ENCODE peak calls at places on chromosomes 12 and 14, in five cellular contexts. C is CD4-positive, alpha-beta T cell; Z is endothelial cell of umbilical vein; M is mammary epithelial cell; U is body of pancreas. L is an unnamed sample.

GRCh38 chr14:81400202-81400678 is at the start of gene STON2:
- DNase-seq in C (no peak), Z (no peak), M (peak), U (peak), L (no peak)

GRCh38 chr12:95208678-95209077 is 8.6 kb downstream of the FGD6 start:
- DNase-seq in C (no peak), Z (no peak), M (no peak), U (no peak), L (no peak)

GRCh38 chr14:85702937-85703336 is 173.0 kb downstream of the FLRT2 start:
- DNase-seq in C (no peak), Z (no peak), M (no peak), U (no peak), L (no peak)

GRCh38 chr12:127296591-127296990 is 970.4 kb upstream of the TMEM132C start:
- DNase-seq in C (no peak), Z (no peak), M (no peak), U (no peak), L (no peak)

GRCh38 chr14:50403433-50403832 is 6.8 kb upstream of the CDKL1 start:
- DNase-seq in C (no peak), Z (peak), M (no peak), U (no peak), L (no peak)

GRCh38 chr12:108921946-108922345 is 42.1 kb downstream of the DAO start:
- DNase-seq in C (no peak), Z (no peak), M (no peak), U (no peak), L (no peak)

GRCh38 chr14:36505193-36505815 is 14.7 kb downstream of the NKX2-1 start:
- DNase-seq in C (no peak), Z (no peak), M (no peak), U (no peak), L (no peak)

GRCh38 chr12:22008196-22008595 is 37.8 kb upstream of the CMAS start:
- DNase-seq in C (no peak), Z (no peak), M (no peak), U (no peak), L (no peak)

GRCh38 chr12:85971800-85972199 is 97.7 kb downstream of the NTS start:
- DNase-seq in C (no peak), Z (peak), M (no peak), U (no peak), L (no peak)

GRCh38 chr14:23665302-23666016 is 29.3 kb downstream of the DHRS2 start:
- DNase-seq in C (no peak), Z (no peak), M (no peak), U (no peak), L (no peak)

GRCh38 chr12:60174914-60175313 is 579.1 kb downstream of the SLC16A7 start:
- DNase-seq in C (no peak), Z (no peak), M (no peak), U (no peak), L (no peak)

GRCh38 chr14:100677152-100677924 is 49.4 kb upstream of the DLK1 start:
- DNase-seq in C (no peak), Z (no peak), M (no peak), U (peak), L (no peak)

GRCh38 chr12:110079477-110080400 is 31.4 kb upstream of the C12orf76 start:
- DNase-seq in C (peak), Z (peak), M (peak), U (peak), L (no peak)

GRCh38 chr12:69896653-69897381 is 71.8 kb downstream of the MYRFL start:
- DNase-seq in C (no peak), Z (no peak), M (no peak), U (no peak), L (no peak)

GRCh38 chr12:112126916-112127315 is 1.6 kb downstream of the TRAFD1 start:
- DNase-seq in C (no peak), Z (no peak), M (no peak), U (no peak), L (no peak)

GRCh38 chr12:111841750-111842555 is at the start of gene MAPKAPK5:
- DNase-seq in C (peak), Z (peak), M (peak), U (peak), L (peak)

GRCh38 chr12:46549527-46550265 is 177.1 kb upstream of the SLC38A2 start:
- DNase-seq in C (no peak), Z (peak), M (peak), U (no peak), L (no peak)

GRCh38 chr12:12133785-12134184 is 63.0 kb downstream of the BCL2L14 start:
- DNase-seq in C (no peak), Z (no peak), M (no peak), U (no peak), L (no peak)

GRCh38 chr12:113244015-113244983 is 23.0 kb downstream of the TPCN1 start:
- DNase-seq in C (no peak), Z (peak), M (peak), U (peak), L (peak)

GRCh38 chr14:70919774-70920173 is 12.5 kb downstream of the PCNX1 start:
- DNase-seq in C (no peak), Z (peak), M (no peak), U (no peak), L (no peak)

GRCh38 chr14:75527449-75528163 is 5.3 kb downstream of the BATF start:
- DNase-seq in C (no peak), Z (no peak), M (no peak), U (no peak), L (no peak)

GRCh38 chr12:49622501-49623141 is 740 bp upstream of the PRPF40B start:
- DNase-seq in C (peak), Z (no peak), M (peak), U (peak), L (no peak)

GRCh38 chr14:71415404-71415690 is 508.1 kb downstream of the PCNX1 start:
- DNase-seq in C (no peak), Z (no peak), M (no peak), U (no peak), L (no peak)

GRCh38 chr12:30427555-30427954 is 268.1 kb downstream of the IPO8 start:
- DNase-seq in C (no peak), Z (no peak), M (no peak), U (no peak), L (no peak)

GRCh38 chr12:32107376-32108267 is 975 bp downstream of the BICD1 start:
- DNase-seq in C (peak), Z (peak), M (peak), U (peak), L (no peak)

GRCh38 chr14:96150214-96150613 is 54.4 kb upstream of the BDKRB2 start:
- DNase-seq in C (no peak), Z (no peak), M (no peak), U (no peak), L (no peak)

GRCh38 chr14:61571931-61572330 is 123.4 kb upstream of the HIF1A start:
- DNase-seq in C (no peak), Z (no peak), M (no peak), U (no peak), L (no peak)

GRCh38 chr12:63893170-63893569 is 48.7 kb downstream of the SRGAP1 start:
- DNase-seq in C (no peak), Z (no peak), M (no peak), U (no peak), L (no peak)

GRCh38 chr12:89280833-89281533 is 71.3 kb downstream of the DUSP6 start:
- DNase-seq in C (no peak), Z (peak), M (no peak), U (no peak), L (no peak)

GRCh38 chr14:103973354-103973753 is 31.0 kb upstream of the RD3L start:
- DNase-seq in C (no peak), Z (no peak), M (no peak), U (no peak), L (no peak)

GRCh38 chr12:25648460-25648859 is 95.4 kb upstream of the LMNTD1 start:
- DNase-seq in C (no peak), Z (peak), M (peak), U (peak), L (peak)

GRCh38 chr14:39563361-39563760 is 131.1 kb upstream of the FBXO33 start:
- DNase-seq in C (no peak), Z (no peak), M (no peak), U (no peak), L (no peak)

GRCh38 chr14:63855272-63855671 is 2.5 kb downstream of the SYNE2 start:
- DNase-seq in C (no peak), Z (no peak), M (no peak), U (no peak), L (no peak)

GRCh38 chr14:99118046-99118721 is 153.8 kb downstream of the BCL11B start:
- DNase-seq in C (no peak), Z (no peak), M (no peak), U (no peak), L (no peak)

GRCh38 chr14:69398818-69399210 is 322 bp downstream of the SLC39A9 start:
- DNase-seq in C (no peak), Z (no peak), M (no peak), U (no peak), L (no peak)
- H3K27ac ChIP-seq in C (peak), Z (peak), M (peak), U (peak), L (peak)

DNA sequence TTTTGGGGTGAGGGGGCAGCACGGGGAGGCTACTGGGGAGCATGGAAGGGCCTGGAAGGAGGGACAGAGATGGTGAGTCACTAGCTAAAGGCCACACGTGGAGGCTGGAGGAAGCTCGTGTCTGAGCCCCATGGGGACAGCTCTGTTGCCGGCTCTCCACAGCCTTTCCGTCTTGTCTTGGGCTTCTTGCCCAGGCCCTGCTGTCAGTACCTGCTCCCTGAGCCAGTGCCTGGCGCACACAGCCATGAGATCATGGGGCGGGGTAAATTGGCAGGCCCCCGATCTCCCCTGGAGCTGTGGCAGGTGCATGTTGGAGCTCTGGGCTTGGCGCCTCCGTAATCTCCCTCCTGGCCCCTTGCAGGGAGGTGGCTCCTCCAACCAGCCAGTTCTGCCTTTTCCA is 16.1 kb upstream of the KRT80 start:
- DNase-seq in C (no peak), Z (peak), M (peak), U (peak), L (no peak)
- H3K27ac ChIP-seq in C (no peak), Z (no peak), M (no peak), U (peak), L (no peak)

DNA sequence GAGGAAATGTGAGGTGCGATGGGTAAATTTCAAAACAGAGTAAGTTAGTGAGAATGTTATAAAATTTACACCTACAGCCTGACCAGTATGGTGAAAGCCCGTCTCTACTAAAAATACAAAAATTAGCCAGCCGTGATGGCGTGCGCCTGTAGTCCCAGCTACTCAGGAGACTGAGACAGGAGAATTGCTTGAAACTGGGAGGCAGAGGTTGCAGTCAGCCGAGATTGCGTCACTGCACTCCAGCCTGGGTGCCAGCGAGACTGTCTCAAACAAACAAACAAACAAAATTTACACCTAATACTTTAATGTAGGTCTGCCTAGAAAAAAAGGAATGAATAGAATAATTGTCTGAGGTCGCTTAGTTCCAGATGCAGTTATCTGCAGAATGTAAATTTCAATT is 37.6 kb downstream of the SLC2A14 start:
- DNase-seq in C (no peak), Z (no peak), M (no peak), U (no peak), L (no peak)
- H3K27ac ChIP-seq in C (no peak), Z (no peak), M (no peak), U (no peak), L (no peak)

DNA sequence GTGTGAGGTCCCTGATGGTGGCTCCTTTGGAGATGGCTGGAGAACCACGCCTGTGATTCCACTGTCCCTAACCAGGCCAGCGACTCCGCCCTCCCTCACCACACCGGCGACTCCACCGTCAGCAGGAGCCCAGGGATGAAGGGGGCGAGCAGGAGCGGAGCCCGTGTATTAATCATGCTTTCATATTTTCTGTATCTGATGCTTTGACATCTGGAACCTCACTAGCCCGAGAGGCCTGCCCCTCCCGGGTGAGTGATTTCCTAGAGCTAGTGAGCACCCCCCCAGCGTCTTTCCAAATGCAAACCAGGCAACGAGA is 69.9 kb downstream of the NOC4L start:
- DNase-seq in C (no peak), Z (no peak), M (no peak), U (no peak), L (no peak)
- H3K27ac ChIP-seq in C (no peak), Z (no peak), M (no peak), U (no peak), L (no peak)

GRCh38 chr12:15220451-15220850 is 766 bp downstream of the RERG start:
- DNase-seq in C (no peak), Z (no peak), M (no peak), U (peak), L (no peak)
- H3K27ac ChIP-seq in C (no peak), Z (no peak), M (no peak), U (peak), L (no peak)